ENCODE peak calls at places on chromosomes 7 and 10, in eight cellular contexts. C is CD8-positive, alpha-beta T cell; A is dorsolateral prefrontal cortex; R is psoas muscle; E is left ventricle myocardium inferior; L is H7; M is fibroblast of lung; S is cardiac muscle cell. X is an unnamed sample. For H3K27me3, the result is how much of the 10 kb centered on the place peaks cover.

GRCh38 chr7:35967366-35968139 is 166.7 kb downstream of the SEPTIN7 start:
- DNase-seq in C (no peak), L (no peak), S (no peak), M (no peak), E (no peak), A (no peak), R (no peak), X (no peak)

GRCh38 chr10:98332623-98333269 is 64.8 kb upstream of the LOXL4 start:
- DNase-seq in A (no peak), M (peak), C (no peak), E (no peak), R (no peak), L (no peak), S (no peak), X (peak)

GRCh38 chr10:59708816-59709471 is 706 bp downstream of the SLC16A9 start:
- DNase-seq in R (peak), L (peak), C (no peak), A (no peak), E (peak), M (no peak), S (peak), X (peak)

GRCh38 chr10:118457824-118458428 is 115.8 kb upstream of the FAM204A start:
- DNase-seq in E (no peak), R (no peak), A (no peak), C (no peak), S (no peak), L (no peak), M (no peak), X (no peak)

GRCh38 chr7:22481726-22482125 is 18.3 kb downstream of the STEAP1B start:
- DNase-seq in S (no peak), R (no peak), E (no peak), A (no peak), M (no peak), L (no peak), C (no peak), X (no peak)

GRCh38 chr10:34753014-34753757 is 61.9 kb downstream of the PARD3 start:
- DNase-seq in L (no peak), C (no peak), A (no peak), E (no peak), S (no peak), M (no peak), R (no peak), X (no peak)

GRCh38 chr10:84944187-84944586 is 615.8 kb downstream of the CCSER2 start:
- DNase-seq in R (no peak), A (no peak), M (no peak), E (no peak), C (no peak), L (no peak), S (no peak), X (no peak)

GRCh38 chr10:92849234-92849525 is 860 bp downstream of the EXOC6 start:
- DNase-seq in C (no peak), S (no peak), M (no peak), E (no peak), A (no peak), L (no peak), R (no peak), X (no peak)

GRCh38 chr7:157414702-157415096 is 77.9 kb downstream of the DNAJB6 start:
- DNase-seq in E (no peak), L (no peak), A (no peak), R (no peak), M (no peak), S (no peak), C (no peak), X (no peak)

GRCh38 chr10:119522747-119523426 is 19.6 kb downstream of the RGS10 start:
- DNase-seq in A (no peak), L (peak), E (no peak), C (no peak), S (no peak), R (no peak), M (no peak), X (no peak)

DNA sequence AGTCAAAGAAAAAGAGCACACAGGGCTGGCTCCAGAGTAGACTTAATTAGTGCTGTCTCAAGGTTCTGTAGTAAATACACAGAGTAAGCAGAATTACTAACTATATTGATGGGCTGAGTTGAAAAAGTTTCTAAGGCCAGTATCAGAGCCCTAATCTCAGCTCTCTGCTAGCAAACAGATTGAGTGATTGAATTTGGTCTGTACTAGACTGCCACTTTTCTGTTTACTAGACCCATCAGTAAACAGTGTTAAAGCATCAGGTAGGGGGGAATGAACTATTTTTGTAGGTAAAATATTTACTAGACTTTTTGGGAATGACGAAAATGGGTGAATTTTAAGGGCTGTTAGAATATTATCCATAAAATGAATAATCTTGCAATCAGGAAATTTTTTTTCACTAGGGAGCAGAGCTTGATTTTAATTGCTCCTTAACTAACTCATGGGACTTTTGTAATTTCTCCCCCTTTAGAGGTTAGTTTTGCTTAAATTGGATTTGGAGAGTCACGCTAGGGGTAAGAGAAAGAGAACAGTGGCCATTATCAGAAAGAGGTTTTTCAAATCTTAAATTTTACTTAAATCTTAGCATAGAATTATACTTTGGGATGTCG is 37.3 kb upstream of the RASGEF1A start:
- DNase-seq in A (no peak), L (no peak), E (no peak), C (no peak), R (no peak), S (no peak), M (no peak), X (no peak)
- H3K27me3 ChIP-seq in A (under half), L (under half), E (under half), C (under half), R (under half), S (under half), M (under half), X (under half)

GRCh38 chr10:110358869-110359629 is 54.3 kb upstream of the SMNDC1 start:
- DNase-seq in C (no peak), M (no peak), L (peak), S (peak), R (no peak), E (peak), A (no peak), X (peak)

GRCh38 chr10:110358278-110358677 is 53.6 kb upstream of the SMNDC1 start:
- DNase-seq in R (no peak), A (no peak), C (no peak), M (no peak), L (no peak), S (no peak), E (no peak), X (no peak)

GRCh38 chr10:110363572-110364411 is 59.1 kb upstream of the SMNDC1 start:
- DNase-seq in L (no peak), M (no peak), C (no peak), S (no peak), A (no peak), R (no peak), E (no peak), X (peak)

GRCh38 chr10:110361800-110362456 is 57.2 kb upstream of the SMNDC1 start:
- DNase-seq in C (no peak), L (no peak), R (no peak), A (no peak), S (peak), M (no peak), E (no peak), X (no peak)

DNA sequence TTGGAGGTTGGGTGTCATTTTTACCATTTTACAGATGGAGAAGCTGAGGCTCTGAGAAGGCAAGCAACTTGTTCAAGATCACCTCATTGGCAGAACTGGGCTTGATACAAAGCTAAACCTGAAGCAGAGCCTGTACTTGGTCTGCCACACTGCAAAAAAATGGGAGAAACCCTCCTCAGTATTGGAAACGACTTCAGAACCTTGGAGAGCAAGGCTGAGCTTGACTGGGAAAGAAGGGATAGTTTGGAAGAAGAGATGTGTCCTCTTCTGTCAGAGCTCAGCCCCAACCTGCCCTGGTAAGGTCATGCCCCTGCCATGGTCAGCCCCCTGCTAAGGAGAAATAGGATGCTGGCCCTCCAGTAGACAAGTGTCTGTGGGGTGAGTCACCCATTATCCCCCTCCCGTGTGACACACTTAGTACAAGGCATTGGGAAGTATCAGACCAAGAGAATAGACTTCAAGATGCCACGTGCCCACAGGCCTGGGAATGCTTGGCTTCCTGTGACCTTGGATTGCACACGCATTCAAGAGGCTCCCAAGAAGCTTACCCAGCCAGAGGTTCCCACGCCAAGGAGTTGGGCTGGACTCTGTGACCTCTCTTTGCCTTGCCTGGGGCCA is 56.2 kb upstream of the SMNDC1 start:
- DNase-seq in E (no peak), R (no peak), M (no peak), S (peak), C (no peak), A (no peak), L (no peak), X (no peak)
- H3K27me3 ChIP-seq in E (under half), R (under half), M (under half), S (under half), C (under half), A (under half), L (under half), X (under half)

GRCh38 chr7:132743974-132744373 is 167.7 kb upstream of the PLXNA4 start:
- DNase-seq in L (no peak), C (no peak), R (no peak), E (no peak), A (no peak), S (no peak), M (peak), X (no peak)
- H3K27me3 ChIP-seq in L (under half), C (under half), R (under half), E (under half), A (under half), S (under half), M (under half), X (under half)

GRCh38 chr10:43735907-43736306 is 87.2 kb upstream of the ZNF32 start:
- DNase-seq in C (no peak), E (no peak), S (no peak), L (no peak), A (no peak), R (no peak), M (peak), X (peak)
- H3K27me3 ChIP-seq in C (under half), E (under half), S (under half), L (under half), A (under half), R (under half), M (under half), X (under half)

GRCh38 chr10:42650374-42650773 is 12.0 kb upstream of the ZNF33B start:
- DNase-seq in M (no peak), C (no peak), S (no peak), L (no peak), R (no peak), E (no peak), A (no peak), X (no peak)

GRCh38 chr10:42646692-42647640 is 8.6 kb upstream of the ZNF33B start:
- DNase-seq in R (no peak), M (no peak), S (no peak), L (no peak), E (no peak), A (no peak), C (no peak), X (no peak)

GRCh38 chr10:42654419-42654818 is 16.0 kb upstream of the ZNF33B start:
- DNase-seq in E (no peak), A (no peak), S (no peak), M (no peak), C (no peak), R (no peak), L (no peak), X (no peak)

GRCh38 chr10:42648512-42648911 is 10.1 kb upstream of the ZNF33B start:
- DNase-seq in M (no peak), E (no peak), C (no peak), R (no peak), S (no peak), A (no peak), L (no peak), X (no peak)

GRCh38 chr10:42652860-42653259 is 14.5 kb upstream of the ZNF33B start:
- DNase-seq in M (no peak), R (no peak), L (no peak), C (no peak), E (no peak), S (no peak), A (no peak), X (no peak)
- H3K27me3 ChIP-seq in M (under half), R (under half), L (under half), C (under half), E (under half), S (under half), A (under half), X (under half)

GRCh38 chr7:117018713-117019112 is 65.4 kb downstream of the ST7 start:
- DNase-seq in C (no peak), L (no peak), E (no peak), M (no peak), A (no peak), S (no peak), R (no peak), X (no peak)

GRCh38 chr7:117019287-117019686 is 66.0 kb downstream of the ST7 start:
- DNase-seq in L (no peak), C (no peak), M (no peak), E (no peak), S (no peak), R (no peak), A (no peak), X (no peak)

GRCh38 chr7:117020605-117021002 is 67.3 kb downstream of the ST7 start:
- DNase-seq in S (peak), M (no peak), E (no peak), L (no peak), A (no peak), R (no peak), C (no peak), X (no peak)

GRCh38 chr7:117021366-117021765 is 68.1 kb downstream of the ST7 start:
- DNase-seq in S (no peak), L (no peak), A (no peak), R (no peak), M (no peak), C (no peak), E (no peak), X (no peak)

DNA sequence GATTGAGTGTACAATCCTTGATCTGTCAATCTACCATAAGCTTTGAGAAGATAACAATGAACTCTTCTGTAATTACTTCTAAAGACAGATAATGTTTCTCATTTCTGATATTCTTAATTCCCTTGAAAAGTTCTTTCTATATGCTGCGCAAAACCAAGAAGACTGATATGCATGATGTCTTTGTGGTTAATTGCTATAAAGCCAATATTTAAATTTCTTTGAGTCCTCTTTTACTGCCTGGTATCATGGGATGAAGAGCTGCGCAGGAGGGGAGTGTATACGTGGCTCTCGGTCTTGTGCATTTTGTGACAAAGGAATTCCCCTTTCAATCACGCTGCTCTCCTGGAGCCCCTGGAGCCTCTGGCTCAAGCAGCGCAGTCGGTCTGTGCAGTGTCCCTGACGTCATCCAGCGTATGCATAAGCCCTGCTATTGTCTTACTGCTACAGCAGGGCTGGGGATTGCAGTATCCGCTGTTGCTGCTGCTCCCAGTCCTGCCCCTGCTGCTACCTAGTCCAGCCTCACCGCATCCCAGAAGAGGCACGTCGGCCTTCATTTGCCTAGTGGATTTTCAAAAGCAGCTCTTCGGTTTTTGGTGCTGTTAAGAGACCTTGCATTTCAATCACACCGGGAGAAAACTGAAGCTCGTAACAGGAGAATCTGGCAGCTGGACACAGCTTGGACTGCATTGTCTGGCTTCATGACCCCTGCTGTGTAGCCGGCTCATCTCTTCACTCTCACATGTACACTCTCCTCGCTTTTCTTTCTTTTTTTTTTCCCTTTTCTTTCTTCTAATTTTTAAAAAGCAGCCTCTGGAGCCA is 66.7 kb downstream of the ST7 start:
- DNase-seq in M (peak), E (peak), S (peak), L (peak), R (peak), A (peak), C (no peak), X (peak)
- H3K27me3 ChIP-seq in M (under half), E (under half), S (under half), L (under half), R (under half), A (under half), C (under half), X (under half)

X was measured in MG63.